ENCODE peak calls at places on chromosomes 5 and 9, in five cellular contexts. W is brain microvascular endothelial cell, C is uterus, X is natural killer cell, T is bronchial epithelial cell. S is an unnamed sample.

GRCh38 chr9:90616806-90617205 is 25.8 kb downstream of the DIRAS2 start:
- DNase-seq in W (no peak), C (no peak), X (no peak), T (no peak), S (no peak)

GRCh38 chr5:11143456-11144267 is 382.6 kb upstream of the DAP start:
- DNase-seq in W (no peak), C (no peak), X (no peak), T (no peak), S (no peak)

GRCh38 chr9:14752271-14752670 is 29.7 kb upstream of the CER1 start:
- DNase-seq in W (no peak), C (no peak), X (no peak), T (no peak), S (no peak)

GRCh38 chr5:112876362-112876761 is 15.3 kb downstream of the SRP19 start:
- DNase-seq in W (no peak), C (no peak), X (no peak), T (no peak), S (no peak)

GRCh38 chr5:135221187-135221473 is 177.9 kb downstream of the MACROH2A1 start:
- DNase-seq in W (no peak), C (no peak), X (no peak), T (no peak), S (no peak)

GRCh38 chr9:124621371-124622328 is 114.5 kb upstream of the NR5A1 start:
- DNase-seq in W (peak; percentile 28), C (no peak), X (peak; percentile 55), T (no peak), S (no peak)

GRCh38 chr5:137734962-137735530 is 843 bp downstream of the KLHL3 start:
- DNase-seq in W (peak; percentile 36), C (peak; percentile 19), X (no peak), T (peak; percentile 69), S (no peak)

GRCh38 chr5:34655354-34655991 is 655 bp upstream of the RAI14 start:
- DNase-seq in W (peak; percentile 77), C (peak; percentile 57), X (no peak), T (peak; percentile 84), S (peak; percentile 15)

GRCh38 chr9:69945671-69946141 is 97.9 kb upstream of the MAMDC2 start:
- DNase-seq in W (peak; percentile 57), C (no peak), X (no peak), T (peak; percentile 17), S (no peak)

GRCh38 chr5:68875351-68875750 is 218.5 kb upstream of the SLC30A5 start:
- DNase-seq in W (no peak), C (no peak), X (no peak), T (no peak), S (no peak)

GRCh38 chr5:59786271-59786805 is 107.2 kb downstream of the PDE4D start:
- DNase-seq in W (peak; percentile 92), C (no peak), X (no peak), T (peak; percentile 98), S (no peak)

GRCh38 chr9:94780516-94780950 is 54.0 kb downstream of the AOPEP start:
- DNase-seq in W (no peak), C (no peak), X (no peak), T (peak; percentile 35), S (no peak)

GRCh38 chr9:18368206-18368605 is 105.7 kb upstream of the ADAMTSL1 start:
- DNase-seq in W (no peak), C (no peak), X (no peak), T (no peak), S (no peak)

GRCh38 chr5:141753971-141754713 is 72.1 kb upstream of the ARAP3 start:
- DNase-seq in W (no peak), C (no peak), X (no peak), T (peak; percentile 52), S (peak; percentile 44)

GRCh38 chr9:6551126-6551525 is 94.4 kb downstream of the GLDC start:
- DNase-seq in W (no peak), C (no peak), X (no peak), T (no peak), S (no peak)

GRCh38 chr5:99191181-99191775 is 262.5 kb upstream of the CHD1 start:
- DNase-seq in W (peak; percentile 0), C (no peak), X (no peak), T (no peak), S (no peak)

GRCh38 chr5:83688321-83688720 is 32.3 kb downstream of the HAPLN1 start:
- DNase-seq in W (no peak), C (no peak), X (no peak), T (no peak), S (no peak)

GRCh38 chr5:43227655-43228054 is 35.6 kb downstream of the NIM1K start:
- DNase-seq in W (peak; percentile 25), C (no peak), X (no peak), T (peak; percentile 49), S (no peak)

GRCh38 chr5:1652873-1653707 is 129.3 kb upstream of the LPCAT1 start:
- DNase-seq in W (no peak), C (no peak), X (no peak), T (no peak), S (no peak)

GRCh38 chr9:131393622-131394463 is at the start of gene PRRC2B:
- DNase-seq in W (peak; percentile 57), C (peak; percentile 87), X (peak; percentile 78), T (peak; percentile 38), S (peak; percentile 91)

GRCh38 chr9:1829719-1830118 is 185.4 kb upstream of the SMARCA2 start:
- DNase-seq in W (no peak), C (no peak), X (no peak), T (no peak), S (no peak)

GRCh38 chr5:568061-568781 is 43.9 kb upstream of the CEP72 start:
- DNase-seq in W (no peak), C (no peak), X (no peak), T (no peak), S (no peak)

GRCh38 chr5:90134892-90135291 is 274.7 kb downstream of the CETN3 start:
- DNase-seq in W (peak; percentile 91), C (peak; percentile 80), X (no peak), T (peak; percentile 89), S (no peak)

GRCh38 chr9:122265265-122265900 is 701 bp downstream of the MRRF start:
- DNase-seq in W (no peak), C (no peak), X (peak; percentile 41), T (peak; percentile 37), S (no peak)

GRCh38 chr9:113505963-113506624 is 42.6 kb downstream of the RGS3 start:
- DNase-seq in W (no peak), C (no peak), X (no peak), T (no peak), S (no peak)

GRCh38 chr5:22604711-22605110 is 248.4 kb downstream of the CDH12 start:
- DNase-seq in W (no peak), C (no peak), X (no peak), T (no peak), S (no peak)

GRCh38 chr5:116442095-116442534 is 132.5 kb downstream of the SEMA6A start:
- DNase-seq in W (no peak), C (no peak), X (no peak), T (peak; percentile 73), S (no peak)

GRCh38 chr9:95845751-95846150 is 29.7 kb upstream of the ERCC6L2 start:
- DNase-seq in W (no peak), C (no peak), X (no peak), T (no peak), S (no peak)

GRCh38 chr9:133783331-133783731 is 45.2 kb upstream of the SARDH start:
- DNase-seq in W (no peak), C (no peak), X (no peak), T (no peak), S (no peak)

GRCh38 chr9:119370816-119371215 is 1.6 kb upstream of the BRINP1 start:
- DNase-seq in W (peak; percentile 16), C (no peak), X (no peak), T (peak; percentile 12), S (peak; percentile 70)

GRCh38 chr9:95055851-95056551 is 261.5 kb downstream of the FANCC start:
- DNase-seq in W (peak; percentile 64), C (no peak), X (no peak), T (no peak), S (no peak)

GRCh38 chr5:113678924-113679575 is 165.6 kb downstream of the YTHDC2 start:
- DNase-seq in W (peak; percentile 23), C (no peak), X (no peak), T (peak; percentile 49), S (peak; percentile 25)

GRCh38 chr9:91028166-91028827 is 226.7 kb downstream of the SYK start:
- DNase-seq in W (no peak), C (no peak), X (no peak), T (no peak), S (no peak)

GRCh38 chr5:155822177-155822576 is 504.8 kb upstream of the SGCD start:
- DNase-seq in W (no peak), C (no peak), X (no peak), T (no peak), S (no peak)

GRCh38 chr5:111962906-111963305 is 205.9 kb upstream of the NREP start:
- DNase-seq in W (no peak), C (no peak), X (no peak), T (no peak), S (no peak)

GRCh38 chr5:113896789-113897188 is 383.3 kb downstream of the YTHDC2 start:
- DNase-seq in W (no peak), C (no peak), X (no peak), T (no peak), S (no peak)

GRCh38 chr9:112174965-112175795 is at the start of gene SUSD1:
- DNase-seq in W (no peak), C (peak; percentile 20), X (peak; percentile 58), T (no peak), S (peak; percentile 42)
- TF ChIP-seq CTCF in W (no peak), C (no peak), X (no peak), T (no peak), S (no peak)

DNA sequence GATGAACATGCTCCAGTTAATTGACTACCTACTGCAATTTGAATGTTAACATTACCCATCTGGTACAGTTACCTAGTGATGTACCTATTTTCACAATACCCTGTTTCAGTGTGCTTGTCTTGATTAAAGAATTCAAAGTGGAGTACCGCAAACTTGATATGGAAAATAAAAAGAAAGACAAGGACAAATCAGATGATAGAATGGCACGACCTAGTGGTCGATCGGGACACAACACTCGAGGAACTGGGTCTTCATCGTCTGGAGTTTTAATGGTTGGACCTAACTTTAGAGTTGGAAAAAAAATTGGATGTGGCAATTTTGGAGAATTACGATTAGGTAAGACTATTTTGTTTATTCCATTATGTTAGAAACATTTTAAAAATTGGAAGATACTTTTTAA is 33.5 kb downstream of the CSNK1G3 start:
- DNase-seq in W (no peak), C (no peak), X (no peak), T (no peak), S (no peak)
- TF ChIP-seq CTCF in W (peak; percentile 60), C (no peak), X (peak; percentile 57), T (peak; percentile 3), S (peak; percentile 51)

GRCh38 chr5:147391781-147392180 is 118.1 kb downstream of the DPYSL3 start:
- DNase-seq in W (peak; percentile 88), C (peak; percentile 33), X (no peak), T (peak; percentile 86), S (no peak)
- TF ChIP-seq CTCF in W (peak; percentile 83), C (peak; percentile 34), X (no peak), T (peak; percentile 80), S (peak; percentile 57)

GRCh38 chr5:163505475-163506457 is at the start of gene MAT2B:
- DNase-seq in W (peak; percentile 87), C (peak; percentile 95), X (peak; percentile 95), T (peak; percentile 86), S (peak; percentile 90)
- TF ChIP-seq CTCF in W (peak; percentile 64), C (no peak), X (peak; percentile 48), T (peak; percentile 57), S (peak; percentile 63)

GRCh38 chr5:66436721-66437120 is 159.5 kb upstream of the MAST4 start:
- DNase-seq in W (no peak), C (no peak), X (no peak), T (peak; percentile 30), S (no peak)
- TF ChIP-seq CTCF in W (peak; percentile 56), C (no peak), X (no peak), T (peak; percentile 35), S (peak; percentile 40)